ENCODE peak calls at places on chromosomes 11 and 22, in ten cellular contexts. K, V, L, W, O, C, Q, I, Y and N are unnamed samples.

GRCh38 chr11:7031346-7031957 is 11.2 kb downstream of the NLRP14 start:
- DNase-seq in C (no peak), V (no peak), I (no peak), Y (no peak), K (no peak), Q (no peak), W (no peak), O (no peak), L (no peak), N (no peak)

GRCh38 chr11:86518211-86518610 is 143.5 kb downstream of the CCDC81 start:
- DNase-seq in L (no peak), O (no peak), K (no peak), W (no peak), Y (no peak), I (no peak), C (no peak), V (no peak), Q (no peak), N (no peak)

GRCh38 chr11:65791719-65792213 is 4.9 kb downstream of the OVOL1 start:
- DNase-seq in C (no peak), O (no peak), W (no peak), Q (no peak), I (no peak), K (no peak), L (no peak), V (no peak), Y (no peak), N (no peak)

GRCh38 chr11:44493383-44493782 is 72.1 kb upstream of the CD82 start:
- DNase-seq in O (no peak), Y (no peak), L (no peak), K (no peak), V (no peak), I (no peak), Q (no peak), W (no peak), C (no peak), N (no peak)

GRCh38 chr11:130213143-130213978 is 53.8 kb downstream of the ST14 start:
- DNase-seq in L (peak; percentile 12), Y (peak; percentile 14), I (no peak), O (peak; percentile 36), C (peak; percentile 73), V (peak; percentile 20), K (no peak), Q (peak; percentile 35), W (peak; percentile 6), N (no peak)

GRCh38 chr11:66891849-66892660 is 35.2 kb downstream of the LRFN4 start:
- DNase-seq in K (peak; percentile 31), W (peak; percentile 99), O (peak; percentile 86), C (peak; percentile 63), Q (peak; percentile 85), I (peak; percentile 81), V (peak; percentile 98), L (peak; percentile 97), Y (peak; percentile 94), N (peak; percentile 62)

GRCh38 chr11:113577356-113578163 is 102.4 kb upstream of the DRD2 start:
- DNase-seq in I (no peak), W (no peak), L (no peak), Q (no peak), V (no peak), O (no peak), K (no peak), C (peak; percentile 15), Y (no peak), N (no peak)

GRCh38 chr11:134949121-134949591 is 537.1 kb upstream of the B3GAT1 start:
- DNase-seq in W (peak; percentile 77), V (no peak), Q (peak; percentile 80), O (peak; percentile 83), L (peak; percentile 86), C (no peak), Y (peak; percentile 87), I (no peak), K (peak; percentile 64), N (peak; percentile 28)

GRCh38 chr11:61295596-61295926 is 445 bp upstream of the VWCE start:
- DNase-seq in K (no peak), O (no peak), Q (no peak), W (no peak), C (peak; percentile 25), L (no peak), Y (no peak), I (no peak), V (no peak), N (no peak)

GRCh38 chr22:30460147-30460546 is 11.7 kb downstream of the SEC14L3 start:
- DNase-seq in O (no peak), V (peak; percentile 40), L (no peak), K (no peak), I (no peak), Y (no peak), C (peak; percentile 48), Q (no peak), W (no peak), N (no peak)

GRCh38 chr11:74988541-74989268 is at the start of gene NEU3:
- DNase-seq in Q (peak; percentile 78), V (peak; percentile 81), I (peak; percentile 29), W (peak; percentile 69), Y (peak; percentile 74), K (peak; percentile 36), O (peak; percentile 79), C (peak; percentile 87), L (peak; percentile 41), N (peak; percentile 33)

GRCh38 chr11:74990941-74991340 is 2.2 kb downstream of the NEU3 start:
- DNase-seq in C (no peak), K (no peak), L (no peak), O (no peak), I (no peak), Q (no peak), V (no peak), Y (no peak), W (no peak), N (no peak)

GRCh38 chr11:74992852-74993251 is 4.1 kb downstream of the NEU3 start:
- DNase-seq in W (no peak), Q (no peak), O (no peak), L (no peak), I (no peak), K (no peak), Y (no peak), V (no peak), C (no peak), N (no peak)

GRCh38 chr11:74984730-74985129 is 4.0 kb upstream of the NEU3 start:
- DNase-seq in V (no peak), O (no peak), C (no peak), K (no peak), L (no peak), Y (no peak), Q (no peak), W (no peak), I (no peak), N (no peak)

DNA sequence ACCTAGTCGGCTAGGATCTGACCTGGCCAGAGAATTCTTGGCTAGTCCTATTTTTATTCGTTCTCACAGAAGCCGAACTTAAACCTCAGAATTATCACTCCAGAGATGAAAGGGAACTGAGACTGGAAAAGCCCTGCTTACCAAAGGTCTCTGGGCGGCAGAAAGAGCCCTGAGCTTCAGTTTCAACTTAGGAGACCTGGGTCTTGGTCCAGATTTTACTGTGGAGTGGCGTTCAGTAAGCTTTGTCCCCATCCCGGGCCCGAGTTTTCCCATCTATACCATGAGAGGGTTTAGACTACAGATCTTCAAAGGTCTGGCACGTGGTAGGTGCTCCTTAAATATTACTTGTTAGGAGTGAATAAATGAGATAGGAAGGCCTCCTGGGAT is 529 bp downstream of the NEU3 start:
- DNase-seq in Q (no peak), K (no peak), L (no peak), I (no peak), Y (peak; percentile 13), O (peak; percentile 29), C (no peak), V (peak; percentile 2), W (peak; percentile 10), N (no peak)
- H3K4me3 ChIP-seq in Q (peak overlapping the region; percentile 58), K (peak overlapping the region; percentile 85), L (peak overlapping the region; percentile 98), I (peak overlapping the region; percentile 79), Y (peak overlapping the region; percentile 78), O (peak overlapping the region; percentile 74), C (peak overlapping the region; percentile 71), V (peak overlapping the region; percentile 92), W (peak overlapping the region; percentile 87), N (peak overlapping the region; percentile 67)

DNA sequence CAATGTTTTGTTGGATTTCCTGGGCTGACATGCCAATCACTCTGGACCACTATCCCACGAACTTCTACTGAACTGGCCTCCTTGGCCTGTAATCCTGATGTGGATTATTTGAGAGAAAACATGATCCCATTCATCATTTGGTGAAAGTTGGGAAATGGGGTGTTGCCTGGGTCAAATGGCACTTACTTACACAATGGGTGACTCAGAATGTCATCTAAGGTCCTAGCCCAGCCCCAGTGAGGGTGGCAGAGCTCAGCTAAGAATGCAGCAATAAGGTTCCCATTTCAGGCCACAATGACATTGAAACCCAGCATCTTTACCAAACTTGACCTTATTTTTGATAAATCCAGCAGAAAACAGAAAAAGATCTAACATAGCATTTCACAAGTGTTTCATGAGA is 8.0 kb upstream of the DSCAML1 start:
- DNase-seq in Y (no peak), V (no peak), L (no peak), O (no peak), W (no peak), C (no peak), K (no peak), Q (no peak), I (no peak), N (no peak)
- TF ChIP-seq CTCF in Y (no peak), V (no peak), L (no peak), O (no peak), W (no peak), C (no peak), K (no peak), Q (no peak), I (no peak), N (no peak)

DNA sequence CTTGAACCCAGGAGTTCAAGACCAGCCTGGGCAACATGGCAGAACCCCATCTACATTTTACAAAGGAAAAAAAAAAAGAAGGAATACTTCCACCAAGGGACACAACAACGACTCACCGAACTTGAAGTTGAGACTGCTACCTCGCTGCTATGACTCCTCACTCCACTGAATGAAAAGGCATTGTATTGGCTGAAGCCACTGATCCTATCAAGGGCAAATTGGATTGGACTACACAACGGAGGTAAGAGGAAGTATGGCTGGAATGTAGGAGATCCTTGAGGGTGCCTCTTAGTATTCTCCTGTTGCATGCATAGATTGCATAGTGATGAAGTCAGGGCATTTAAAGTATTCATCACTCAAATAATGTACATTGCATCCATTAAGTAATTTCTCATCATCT is 97.9 kb downstream of the CWF19L2 start:
- DNase-seq in C (no peak), Y (no peak), L (no peak), I (no peak), Q (no peak), K (no peak), W (peak; percentile 14), O (no peak), V (no peak), N (no peak)
- H3K4me3 ChIP-seq in C (no peak overlapping the region), Y (no peak overlapping the region), L (no peak overlapping the region), I (no peak overlapping the region), Q (no peak overlapping the region), K (no peak overlapping the region), W (no peak overlapping the region), O (no peak overlapping the region), V (no peak overlapping the region), N (no peak overlapping the region)

DNA sequence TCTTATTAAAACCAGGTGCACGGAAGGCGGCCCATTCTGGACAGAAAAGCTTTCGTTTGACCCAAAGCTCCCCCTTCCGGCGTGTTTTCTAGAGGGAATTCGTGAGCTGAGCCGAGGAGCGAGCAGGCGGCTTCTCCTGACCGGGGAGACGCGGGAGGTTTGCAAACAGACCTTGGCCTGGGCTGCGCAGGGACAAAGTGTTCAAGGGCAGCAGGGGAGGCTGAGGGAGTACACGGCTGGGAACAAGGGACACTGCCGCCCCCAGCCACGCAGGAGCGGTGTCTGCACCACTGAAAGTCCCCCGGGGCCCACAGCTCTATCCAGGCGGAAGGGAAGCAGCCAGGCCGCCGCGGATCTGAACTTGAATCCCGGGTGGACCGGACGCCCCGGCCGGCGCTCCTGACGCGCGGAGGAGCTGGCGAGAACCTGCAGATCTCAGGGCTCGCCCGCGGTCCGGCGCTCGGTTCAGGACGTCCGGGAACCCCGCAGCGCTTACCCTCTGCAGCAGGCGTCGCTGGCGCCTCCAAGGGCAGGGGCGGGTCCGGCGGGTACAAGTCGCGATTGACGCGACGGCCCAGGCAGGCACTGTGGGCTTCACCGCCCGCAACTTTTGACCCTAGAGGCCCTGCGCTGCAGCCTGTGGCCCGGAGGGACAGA is 101.9 kb downstream of the WT1 start:
- DNase-seq in C (peak; percentile 81), L (no peak), Y (peak; percentile 45), O (peak; percentile 64), K (no peak), V (peak; percentile 72), W (peak; percentile 24), Q (peak; percentile 76), I (peak; percentile 4), N (peak; percentile 40)
- TF ChIP-seq CTCF in C (no peak), L (peak; percentile 74), Y (peak; percentile 53), O (peak; percentile 45), K (peak; percentile 17), V (peak; percentile 50), W (no peak), Q (peak; percentile 62), I (peak; percentile 40), N (peak; percentile 60)